ENCODE peak calls at places on chromosome 5, in six cellular contexts. One of them, this sample, is unnamed.
A peak's percentile ranks its signal among the peaks of the same experiment; 100 is the strongest.

GRCh38 chr5:3417376-3417943 is 178.2 kb upstream of the IRX1 start:
- DNase-seq in H4: no peak
- DNase-seq in neural crest cell: no peak
- DNase-seq in M059J: peak; percentile 7
- DNase-seq in GM23248: no peak
- DNase-seq in kidney epithelial cell: no peak
- DNase-seq in this sample: peak; percentile 65

GRCh38 chr5:124789104-124789605 is 42.7 kb upstream of the ZNF608 start:
- DNase-seq in H4: no peak
- DNase-seq in neural crest cell: no peak
- DNase-seq in M059J: no peak
- DNase-seq in GM23248: peak; percentile 2
- DNase-seq in kidney epithelial cell: no peak
- DNase-seq in this sample: no peak

GRCh38 chr5:68745459-68745858 is 348.4 kb upstream of the SLC30A5 start:
- DNase-seq in H4: no peak
- DNase-seq in neural crest cell: no peak
- DNase-seq in M059J: peak; percentile 43
- DNase-seq in GM23248: peak; percentile 37
- DNase-seq in kidney epithelial cell: no peak
- DNase-seq in this sample: peak; percentile 14

GRCh38 chr5:82639393-82640144 is 361.4 kb upstream of the RPS23 start:
- DNase-seq in H4: no peak
- DNase-seq in neural crest cell: no peak
- DNase-seq in M059J: no peak
- DNase-seq in GM23248: no peak
- DNase-seq in kidney epithelial cell: no peak
- DNase-seq in this sample: no peak

GRCh38 chr5:151448038-151448985 is 909 bp downstream of the SLC36A1 start:
- DNase-seq in H4: no peak
- DNase-seq in neural crest cell: peak; percentile 4
- DNase-seq in M059J: peak; percentile 36
- DNase-seq in GM23248: peak; percentile 43
- DNase-seq in kidney epithelial cell: no peak
- DNase-seq in this sample: peak; percentile 77

GRCh38 chr5:127885176-127885575 is 182.0 kb downstream of the CCDC192 start:
- DNase-seq in H4: no peak
- DNase-seq in neural crest cell: no peak
- DNase-seq in M059J: no peak
- DNase-seq in GM23248: no peak
- DNase-seq in kidney epithelial cell: no peak
- DNase-seq in this sample: no peak

GRCh38 chr5:158203256-158203655 is 344.3 kb upstream of the CLINT1 start:
- DNase-seq in H4: no peak
- DNase-seq in neural crest cell: no peak
- DNase-seq in M059J: peak; percentile 7
- DNase-seq in GM23248: peak; percentile 50
- DNase-seq in kidney epithelial cell: no peak
- DNase-seq in this sample: no peak

GRCh38 chr5:95760291-95761191 is 29.4 kb downstream of the RHOBTB3 start:
- DNase-seq in H4: peak; percentile 96
- DNase-seq in neural crest cell: no peak
- DNase-seq in M059J: peak; percentile 94
- DNase-seq in GM23248: peak; percentile 93
- DNase-seq in kidney epithelial cell: peak; percentile 90
- DNase-seq in this sample: no peak

GRCh38 chr5:67094476-67095300 is 101.9 kb downstream of the CD180 start:
- DNase-seq in H4: no peak
- DNase-seq in neural crest cell: no peak
- DNase-seq in M059J: peak; percentile 74
- DNase-seq in GM23248: peak; percentile 72
- DNase-seq in kidney epithelial cell: peak; percentile 32
- DNase-seq in this sample: peak; percentile 37

GRCh38 chr5:81506900-81507588 is 113.1 kb upstream of the ACOT12 start:
- DNase-seq in H4: peak; percentile 87
- DNase-seq in neural crest cell: peak; percentile 14
- DNase-seq in M059J: peak; percentile 74
- DNase-seq in GM23248: peak; percentile 94
- DNase-seq in kidney epithelial cell: peak; percentile 54
- DNase-seq in this sample: peak; percentile 83

GRCh38 chr5:75363726-75364495 is 26.9 kb downstream of the HMGCR start:
- DNase-seq in H4: peak; percentile 8
- DNase-seq in neural crest cell: no peak
- DNase-seq in M059J: no peak
- DNase-seq in GM23248: no peak
- DNase-seq in kidney epithelial cell: no peak
- DNase-seq in this sample: peak; percentile 26

GRCh38 chr5:944992-945685 is 52.5 kb downstream of the TRIP13 start:
- DNase-seq in H4: peak; percentile 72
- DNase-seq in neural crest cell: no peak
- DNase-seq in M059J: peak; percentile 86
- DNase-seq in GM23248: no peak
- DNase-seq in kidney epithelial cell: no peak
- DNase-seq in this sample: no peak

GRCh38 chr5:164013077-164013670 is 507.8 kb downstream of the MAT2B start:
- DNase-seq in H4: peak; percentile 75
- DNase-seq in neural crest cell: peak; percentile 73
- DNase-seq in M059J: peak; percentile 70
- DNase-seq in GM23248: peak; percentile 64
- DNase-seq in kidney epithelial cell: peak; percentile 25
- DNase-seq in this sample: peak; percentile 89

GRCh38 chr5:175195698-175196656 is 248.0 kb downstream of the DRD1 start:
- DNase-seq in H4: peak; percentile 45
- DNase-seq in neural crest cell: no peak
- DNase-seq in M059J: peak; percentile 56
- DNase-seq in GM23248: peak; percentile 7
- DNase-seq in kidney epithelial cell: no peak
- DNase-seq in this sample: peak; percentile 49

GRCh38 chr5:67293177-67293576 is 96.6 kb upstream of the CD180 start:
- DNase-seq in H4: no peak
- DNase-seq in neural crest cell: no peak
- DNase-seq in M059J: no peak
- DNase-seq in GM23248: no peak
- DNase-seq in kidney epithelial cell: no peak
- DNase-seq in this sample: no peak

GRCh38 chr5:1007221-1007680 is 1.4 kb upstream of the NKD2 start:
- DNase-seq in H4: no peak
- DNase-seq in neural crest cell: no peak
- DNase-seq in M059J: no peak
- DNase-seq in GM23248: no peak
- DNase-seq in kidney epithelial cell: no peak
- DNase-seq in this sample: peak; percentile 41

GRCh38 chr5:168852329-168852728 is 273.2 kb upstream of the PANK3 start:
- DNase-seq in H4: no peak
- DNase-seq in neural crest cell: no peak
- DNase-seq in M059J: no peak
- DNase-seq in GM23248: no peak
- DNase-seq in kidney epithelial cell: no peak
- DNase-seq in this sample: no peak

GRCh38 chr5:165808358-165808757 is 2302.9 kb downstream of the MAT2B start:
- DNase-seq in H4: no peak
- DNase-seq in neural crest cell: no peak
- DNase-seq in M059J: no peak
- DNase-seq in GM23248: no peak
- DNase-seq in kidney epithelial cell: no peak
- DNase-seq in this sample: no peak